ENCODE peak calls at places on chromosomes 3 and 15, in eight cellular contexts. D, B, Y, H, U, C, R and W are unnamed samples.
A peak's percentile ranks its signal among the peaks of the same experiment; 100 is the strongest.

GRCh38 chr3:17360991-17361390 is 381.4 kb downstream of the TBC1D5 start:
- DNase-seq in D (peak; percentile 16), Y (no peak), B (no peak), H (no peak), R (no peak), U (no peak), C (no peak), W (no peak)

GRCh38 chr3:187828571-187829452 is 83.5 kb upstream of the BCL6 start:
- DNase-seq in R (no peak), Y (no peak), C (no peak), H (no peak), D (no peak), B (no peak), U (no peak), W (no peak)

GRCh38 chr3:160134454-160134853 is 90.8 kb upstream of the C3orf80 start:
- DNase-seq in C (no peak), Y (no peak), D (no peak), R (no peak), B (no peak), H (no peak), U (no peak), W (no peak)

GRCh38 chr15:68387288-68388143 is 44.4 kb downstream of the ITGA11 start:
- DNase-seq in Y (no peak), H (no peak), C (no peak), B (no peak), U (no peak), R (no peak), D (no peak), W (no peak)

GRCh38 chr3:196968233-196969000 is at the start of gene PIGZ:
- DNase-seq in D (no peak), B (peak; percentile 50), H (peak; percentile 42), Y (no peak), R (no peak), U (peak; percentile 53), C (no peak), W (no peak)

GRCh38 chr3:189593581-189593980 is 37.6 kb upstream of the TP63 start:
- DNase-seq in R (no peak), Y (no peak), H (no peak), B (no peak), C (no peak), U (no peak), D (no peak), W (peak; percentile 20)

GRCh38 chr15:87167706-87168105 is 1088.0 kb downstream of the AGBL1 start:
- DNase-seq in B (no peak), D (no peak), R (no peak), Y (no peak), H (no peak), C (no peak), U (no peak), W (no peak)

GRCh38 chr15:68734886-68735285 is 85.8 kb downstream of the ANP32A start:
- DNase-seq in B (no peak), C (no peak), Y (no peak), R (no peak), D (no peak), U (no peak), H (no peak), W (no peak)

GRCh38 chr3:110016235-110016634 is 678.9 kb upstream of the DPPA4 start:
- DNase-seq in C (no peak), H (no peak), B (no peak), U (no peak), D (no peak), Y (no peak), R (no peak), W (peak; percentile 5)

GRCh38 chr3:149494022-149494758 is 19.7 kb downstream of the TM4SF4 start:
- DNase-seq in R (no peak), U (peak; percentile 73), H (peak; percentile 33), Y (peak; percentile 24), C (peak; percentile 46), D (peak; percentile 61), B (peak; percentile 63), W (no peak)